ENCODE peak calls at places on chromosomes 5 and 9, in six cellular contexts. Y is fibroblast of lung, B is esophagus squamous epithelium, F is ovary, X is A673, H is neuronal stem cell. T is an unnamed sample. For H3K4me1 and H3K27me3, the result is how much of the 10 kb centered on the place peaks cover.

GRCh38 chr5:151200913-151201445 is 22.9 kb downstream of the CCDC69 start:
- DNase-seq in Y (no peak), B (no peak), F (no peak), X (no peak), H (no peak), T (no peak)

GRCh38 chr5:434443-435146 is 8.4 kb upstream of the EXOC3 start:
- DNase-seq in Y (no peak), B (no peak), F (no peak), X (no peak), H (no peak), T (no peak)

GRCh38 chr5:53603009-53603687 is 42.7 kb downstream of the NDUFS4 start:
- DNase-seq in Y (peak), B (no peak), F (no peak), X (no peak), H (no peak), T (no peak)

GRCh38 chr9:22913518-22913917 is 466.9 kb downstream of the DMRTA1 start:
- DNase-seq in Y (no peak), B (no peak), F (no peak), X (no peak), H (no peak), T (no peak)

GRCh38 chr9:130106860-130107848 is 53.4 kb downstream of the GPR107 start:
- DNase-seq in Y (peak), B (peak), F (peak), X (peak), H (peak), T (peak)

GRCh38 chr5:163505475-163506457 is at the start of gene MAT2B:
- DNase-seq in Y (peak), B (peak), F (peak), X (peak), H (peak), T (peak)

GRCh38 chr5:134917070-134917831 is 12.3 kb downstream of the PCBD2 start:
- DNase-seq in Y (no peak), B (no peak), F (no peak), X (no peak), H (no peak), T (no peak)

GRCh38 chr5:176629853-176630680 is at the start of the genes EIF4E1B and SNCB:
- DNase-seq in Y (peak), B (no peak), F (no peak), X (peak), H (peak), T (no peak)

GRCh38 chr9:77793909-77794308 is 145.8 kb upstream of the GNA14 start:
- DNase-seq in Y (peak), B (no peak), F (no peak), X (peak), H (no peak), T (no peak)

GRCh38 chr5:980941-981340 is 27.7 kb upstream of the NKD2 start:
- DNase-seq in Y (no peak), B (no peak), F (no peak), X (peak), H (no peak), T (no peak)

GRCh38 chr5:149434162-149435014 is 55.3 kb upstream of the IL17B start:
- DNase-seq in Y (peak), B (no peak), F (peak), X (peak), H (peak), T (peak)

GRCh38 chr5:177399903-177400868 is at the start of gene PFN3:
- DNase-seq in Y (peak), B (no peak), F (peak), X (peak), H (no peak), T (no peak)

GRCh38 chr5:115246361-115246991 is 16.2 kb downstream of the PGGT1B start:
- DNase-seq in Y (peak), B (no peak), F (no peak), X (peak), H (peak), T (no peak)

GRCh38 chr9:126880947-126881332 is 20.5 kb downstream of the ZBTB34 start:
- DNase-seq in Y (no peak), B (no peak), F (no peak), X (no peak), H (no peak), T (no peak)

GRCh38 chr9:19903076-19903475 is 114.2 kb upstream of the SLC24A2 start:
- DNase-seq in Y (no peak), B (no peak), F (no peak), X (no peak), H (no peak), T (no peak)

GRCh38 chr9:93111371-93112115 is 15.5 kb downstream of the CARD19 start:
- DNase-seq in Y (peak), B (no peak), F (peak), X (no peak), H (no peak), T (no peak)

GRCh38 chr5:40680741-40681350 is 1.1 kb downstream of the PTGER4 start:
- DNase-seq in Y (peak), B (peak), F (no peak), X (peak), H (no peak), T (peak)

GRCh38 chr5:74017786-74018211 is 391.8 kb downstream of the ARHGEF28 start:
- DNase-seq in Y (peak), B (no peak), F (no peak), X (peak), H (no peak), T (no peak)

GRCh38 chr5:35443803-35444595 is 173.7 kb upstream of the SPEF2 start:
- DNase-seq in Y (no peak), B (no peak), F (no peak), X (peak), H (no peak), T (no peak)

GRCh38 chr9:84325347-84325982 is 15.1 kb downstream of the SLC28A3 start:
- DNase-seq in Y (no peak), B (no peak), F (no peak), X (no peak), H (no peak), T (no peak)

GRCh38 chr5:116361171-116361967 is 213.3 kb downstream of the SEMA6A start:
- DNase-seq in Y (peak), B (no peak), F (peak), X (peak), H (peak), T (no peak)

GRCh38 chr5:86665984-86666760 is 48.4 kb downstream of the COX7C start:
- DNase-seq in Y (no peak), B (no peak), F (no peak), X (no peak), H (no peak), T (no peak)

GRCh38 chr9:33233659-33234335 is 6.2 kb upstream of the SPINK4 start:
- DNase-seq in Y (peak), B (no peak), F (no peak), X (peak), H (no peak), T (no peak)

GRCh38 chr9:6488395-6488794 is 75.4 kb downstream of the UHRF2 start:
- DNase-seq in Y (no peak), B (no peak), F (no peak), X (no peak), H (no peak), T (no peak)

GRCh38 chr9:109962215-109962614 is 182.2 kb downstream of the PALM2AKAP2 start:
- DNase-seq in Y (no peak), B (no peak), F (no peak), X (no peak), H (no peak), T (no peak)

GRCh38 chr5:8993031-8993430 is 552.8 kb downstream of the SEMA5A start:
- DNase-seq in Y (peak), B (no peak), F (no peak), X (no peak), H (no peak), T (no peak)

GRCh38 chr5:80703747-80704146 is 49.0 kb upstream of the DHFR start:
- DNase-seq in Y (no peak), B (no peak), F (no peak), X (no peak), H (no peak), T (no peak)

GRCh38 chr5:72523960-72524582 is 16.9 kb upstream of the ZNF366 start:
- DNase-seq in Y (peak), B (no peak), F (no peak), X (peak), H (no peak), T (no peak)

GRCh38 chr5:113825143-113825542 is 311.6 kb downstream of the YTHDC2 start:
- DNase-seq in Y (no peak), B (no peak), F (no peak), X (no peak), H (no peak), T (no peak)

GRCh38 chr9:37582548-37583157 is 6.5 kb upstream of the FBXO10 start:
- DNase-seq in Y (peak), B (no peak), F (no peak), X (peak), H (no peak), T (no peak)

GRCh38 chr5:168798065-168799023 is 219.2 kb upstream of the PANK3 start:
- DNase-seq in Y (no peak), B (no peak), F (no peak), X (no peak), H (no peak), T (no peak)

GRCh38 chr5:172598251-172599203 is 42.5 kb upstream of the NEURL1B start:
- DNase-seq in Y (no peak), B (no peak), F (peak), X (no peak), H (no peak), T (no peak)

GRCh38 chr5:121850272-121850671 is 1.4 kb upstream of the FTMT start:
- DNase-seq in Y (no peak), B (no peak), F (no peak), X (no peak), H (no peak), T (no peak)

GRCh38 chr5:149723374-149723773 is 6.7 kb upstream of the PPARGC1B start:
- DNase-seq in Y (no peak), B (no peak), F (no peak), X (no peak), H (no peak), T (no peak)

GRCh38 chr5:171606414-171607024 is 179.1 kb upstream of the SMIM23 start:
- DNase-seq in Y (no peak), B (no peak), F (no peak), X (peak), H (no peak), T (no peak)

GRCh38 chr9:11135856-11136255 is 523.1 kb upstream of the PTPRD start:
- DNase-seq in Y (no peak), B (no peak), F (no peak), X (no peak), H (no peak), T (no peak)

GRCh38 chr5:125274938-125275759 is 528.7 kb upstream of the ZNF608 start:
- DNase-seq in Y (peak), B (no peak), F (no peak), X (peak), H (no peak), T (no peak)

GRCh38 chr5:132834057-132834456 is 3.6 kb upstream of the SHROOM1 start:
- DNase-seq in Y (no peak), B (no peak), F (no peak), X (no peak), H (no peak), T (no peak)

GRCh38 chr5:170892201-170892600 is 30.4 kb downstream of the RANBP17 start:
- DNase-seq in Y (peak), B (no peak), F (no peak), X (no peak), H (no peak), T (no peak)

DNA sequence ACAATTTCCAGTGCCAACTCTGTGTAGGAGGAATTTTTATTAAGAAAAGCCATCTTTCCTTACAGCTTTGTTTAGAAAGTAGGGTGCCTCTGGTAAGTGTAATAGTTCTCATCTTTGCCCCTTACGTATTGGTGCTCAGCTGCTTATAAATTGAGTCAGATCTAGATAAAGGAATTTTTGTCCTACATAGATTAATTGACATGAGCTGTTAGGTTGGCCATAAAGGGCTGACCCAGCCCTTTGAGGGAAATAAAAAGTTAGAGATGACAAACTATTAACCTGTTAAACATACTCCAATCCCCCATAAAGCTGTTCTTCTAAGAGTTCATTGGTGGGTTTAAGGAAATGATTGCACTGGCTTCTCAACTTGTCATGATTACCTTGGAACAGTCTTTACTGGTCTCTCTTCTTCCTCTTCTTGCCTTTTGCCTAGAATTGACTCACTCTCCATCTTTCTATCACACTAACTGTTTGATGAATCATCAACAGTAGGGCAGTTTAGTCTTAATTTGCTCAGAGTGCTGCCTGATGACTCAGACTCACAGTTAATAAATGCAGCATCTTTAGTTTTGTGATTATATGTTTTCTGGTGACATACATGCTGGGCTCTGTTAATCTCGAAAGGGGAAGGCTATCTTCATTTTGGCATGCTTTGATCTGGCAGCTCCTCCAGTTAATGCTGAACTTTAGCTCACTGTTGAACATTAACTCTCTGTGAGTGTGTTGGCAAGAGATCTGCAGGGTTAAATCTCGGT is 51.7 kb downstream of the ARHGAP26 start:
- DNase-seq in Y (peak), B (no peak), F (no peak), X (peak), H (no peak), T (no peak)
- H3K4me1 ChIP-seq in Y (under half), B (half or more), F (under half), X (under half), H (under half), T (under half)

GRCh38 chr9:133599470-133600173 is 9.6 kb downstream of the FAM163B start:
- DNase-seq in Y (no peak), B (no peak), F (no peak), X (no peak), H (no peak), T (no peak)

GRCh38 chr9:133604214-133604613 is 5.0 kb downstream of the FAM163B start:
- DNase-seq in Y (no peak), B (no peak), F (no peak), X (peak), H (no peak), T (no peak)

GRCh38 chr9:133600747-133601146 is 8.4 kb downstream of the FAM163B start:
- DNase-seq in Y (no peak), B (no peak), F (no peak), X (no peak), H (no peak), T (no peak)

GRCh38 chr9:133603165-133603927 is 5.8 kb downstream of the FAM163B start:
- DNase-seq in Y (no peak), B (no peak), F (no peak), X (no peak), H (no peak), T (no peak)

GRCh38 chr9:133601746-133602145 is 7.4 kb downstream of the FAM163B start:
- DNase-seq in Y (no peak), B (no peak), F (no peak), X (no peak), H (no peak), T (no peak)
- H3K27me3 ChIP-seq in Y (under half), B (under half), F (under half), X (under half), H (under half), T (under half)

GRCh38 chr9:105296889-105297288 is 52.4 kb downstream of the SLC44A1 start:
- DNase-seq in Y (peak), B (no peak), F (no peak), X (peak), H (peak), T (no peak)
- H3K4me1 ChIP-seq in Y (under half), B (under half), F (under half), X (under half), H (under half), T (under half)

GRCh38 chr5:77638763-77639451 is 394 bp upstream of the OTP start:
- DNase-seq in Y (no peak), B (no peak), F (no peak), X (no peak), H (no peak), T (no peak)
- H3K27me3 ChIP-seq in Y (half or more), B (under half), F (under half), X (half or more), H (half or more), T (half or more)

GRCh38 chr9:122331523-122331927 is 39.3 kb upstream of the PTGS1 start:
- DNase-seq in Y (no peak), B (no peak), F (no peak), X (no peak), H (no peak), T (no peak)
- H3K4me1 ChIP-seq in Y (under half), B (under half), F (under half), X (under half), H (under half), T (under half)

GRCh38 chr5:158929579-158930233 is 170.0 kb downstream of the EBF1 start:
- DNase-seq in Y (no peak), B (no peak), F (no peak), X (no peak), H (no peak), T (no peak)

GRCh38 chr5:158938181-158938580 is 161.5 kb downstream of the EBF1 start:
- DNase-seq in Y (no peak), B (no peak), F (no peak), X (no peak), H (no peak), T (no peak)

GRCh38 chr5:158933494-158934318 is 166.0 kb downstream of the EBF1 start:
- DNase-seq in Y (no peak), B (no peak), F (no peak), X (no peak), H (no peak), T (no peak)

GRCh38 chr5:158940977-158941376 is 158.7 kb downstream of the EBF1 start:
- DNase-seq in Y (no peak), B (no peak), F (no peak), X (no peak), H (no peak), T (no peak)

GRCh38 chr5:158935215-158935614 is 164.5 kb downstream of the EBF1 start:
- DNase-seq in Y (no peak), B (no peak), F (no peak), X (no peak), H (no peak), T (no peak)
- H3K27me3 ChIP-seq in Y (under half), B (under half), F (under half), X (under half), H (under half), T (under half)

GRCh38 chr9:2024888-2025781 is 10.0 kb downstream of the SMARCA2 start:
- DNase-seq in Y (no peak), B (no peak), F (no peak), X (no peak), H (no peak), T (no peak)
- H3K4me1 ChIP-seq in Y (under half), B (half or more), F (under half), X (under half), H (under half), T (half or more)

DNA sequence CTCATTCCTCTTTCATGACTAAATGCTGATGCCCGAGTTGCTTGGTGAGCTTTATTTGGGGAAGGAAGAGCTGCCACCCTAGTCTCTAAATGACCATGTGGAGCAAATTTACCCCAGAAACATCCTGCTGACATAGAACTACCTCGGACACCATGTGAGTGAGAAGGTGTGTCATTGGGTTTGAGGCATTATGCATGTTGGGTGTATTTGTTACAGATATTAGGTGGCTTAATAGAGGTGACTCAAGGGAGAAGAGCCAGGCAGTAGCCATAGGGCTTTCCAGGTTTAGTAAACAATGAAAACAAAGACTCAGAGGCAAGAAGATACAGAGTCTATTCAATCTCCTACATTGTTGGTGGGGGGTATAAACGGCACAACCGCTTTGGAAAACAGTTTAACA is 581.5 kb downstream of the CCDC171 start:
- DNase-seq in Y (no peak), B (no peak), F (no peak), X (no peak), H (no peak), T (no peak)
- H3K27me3 ChIP-seq in Y (under half), B (under half), F (under half), X (under half), H (under half), T (under half)

GRCh38 chr9:136720887-136721338 is 8.5 kb downstream of the DIPK1B start:
- DNase-seq in Y (no peak), B (no peak), F (no peak), X (no peak), H (no peak), T (no peak)
- H3K4me1 ChIP-seq in Y (under half), B (half or more), F (under half), X (under half), H (under half), T (under half)

DNA sequence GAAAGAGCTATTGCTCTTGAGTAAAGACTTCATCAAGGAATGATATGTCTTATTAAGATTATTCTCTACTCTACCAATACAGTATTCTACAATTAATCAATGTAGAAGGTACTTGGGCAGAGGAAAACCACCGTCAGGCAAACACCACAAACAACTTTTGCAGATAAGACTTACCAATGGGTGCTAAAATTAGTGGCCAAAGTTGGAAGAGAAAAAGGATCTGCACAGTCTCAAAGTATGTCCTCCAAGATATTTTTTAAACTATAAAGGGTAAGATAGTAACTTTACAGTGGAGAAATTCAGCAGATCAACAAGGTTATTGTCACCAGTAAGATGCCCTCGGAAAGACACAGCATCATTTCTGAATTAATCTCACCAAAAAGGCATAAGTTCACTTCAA is 38.9 kb downstream of the NRG2 start:
- DNase-seq in Y (no peak), B (no peak), F (no peak), X (no peak), H (no peak), T (no peak)
- H3K27me3 ChIP-seq in Y (under half), B (under half), F (under half), X (half or more), H (under half), T (under half)

T was measured in effector memory CD4-positive, alpha-beta T cell.